ENCODE peak calls at places on chromosome 16, in seven cellular contexts. N is MV-4-11, J is A549, F is mucosa of descending colon, U is hepatocyte, R is astrocyte of the spinal cord, T is breast epithelium. L is an unnamed sample.
A peak's percentile ranks its signal among the peaks of the same experiment; 100 is the strongest.

GRCh38 chr16:89096768-89097527 is 3.3 kb downstream of the ACSF3 start:
- DNase-seq in U (no peak), T (no peak), N (peak; percentile 84), R (no peak), J (no peak), F (no peak), L (no peak)

GRCh38 chr16:3235856-3236669 is 1.1 kb upstream of the ZNF200 start:
- DNase-seq in J (no peak), F (peak; percentile 83), T (no peak), U (peak; percentile 27), R (no peak), N (peak; percentile 85), L (no peak)

GRCh38 chr16:56625943-56626654 is 518 bp downstream of the MT1E start:
- DNase-seq in U (peak; percentile 50), T (peak; percentile 44), N (no peak), R (peak; percentile 86), F (no peak), J (no peak), L (no peak)

GRCh38 chr16:26569793-26570192 is 496.9 kb upstream of the C16orf82 start:
- DNase-seq in T (no peak), J (no peak), N (no peak), R (no peak), F (no peak), U (peak; percentile 48), L (no peak)

GRCh38 chr16:65965632-65966031 is 400.9 kb upstream of the CDH5 start:
- DNase-seq in J (no peak), N (no peak), R (no peak), F (no peak), U (peak; percentile 59), T (no peak), L (peak; percentile 20)

GRCh38 chr16:84486551-84487235 is 17.8 kb downstream of the MEAK7 start:
- DNase-seq in R (no peak), N (no peak), F (no peak), T (peak; percentile 7), J (no peak), U (no peak), L (no peak)

GRCh38 chr16:90019543-90020259 is 445 bp upstream of the DBNDD1 start:
- DNase-seq in U (peak; percentile 80), J (peak; percentile 58), N (no peak), R (peak; percentile 86), F (no peak), T (no peak), L (no peak)

GRCh38 chr16:30778549-30779244 is 8.3 kb downstream of the ZNF629 start:
- DNase-seq in J (no peak), U (no peak), T (no peak), N (no peak), R (no peak), F (no peak), L (no peak)

GRCh38 chr16:77775911-77776909 is 12.2 kb upstream of the VAT1L start:
- DNase-seq in N (no peak), R (no peak), U (no peak), T (no peak), J (no peak), F (no peak), L (peak; percentile 10)

GRCh38 chr16:5027575-5028235 is 6.0 kb downstream of the NAGPA start:
- DNase-seq in R (no peak), N (no peak), U (peak; percentile 2), F (no peak), J (no peak), T (no peak), L (no peak)

GRCh38 chr16:80623376-80623775 is 82.6 kb downstream of the DYNLRB2 start:
- DNase-seq in F (no peak), N (no peak), T (no peak), J (no peak), R (peak; percentile 25), U (peak; percentile 2), L (no peak)

GRCh38 chr16:30987581-30988190 is 2.7 kb downstream of the HSD3B7 start:
- DNase-seq in N (no peak), R (no peak), T (no peak), F (no peak), U (no peak), J (no peak), L (no peak)

GRCh38 chr16:88306860-88307545 is 75.8 kb upstream of the ZNF469 start:
- DNase-seq in N (no peak), T (peak; percentile 39), R (peak; percentile 97), J (no peak), F (peak; percentile 29), U (peak; percentile 64), L (no peak)

GRCh38 chr16:71358464-71359031 is at the start of gene CALB2:
- DNase-seq in J (peak; percentile 58), F (peak; percentile 60), U (peak; percentile 88), N (no peak), R (peak; percentile 43), T (peak; percentile 46), L (peak; percentile 62)

GRCh38 chr16:23048164-23048563 is 101.1 kb downstream of the USP31 start:
- DNase-seq in N (no peak), F (no peak), T (no peak), U (no peak), J (peak; percentile 18), R (no peak), L (no peak)

GRCh38 chr16:3121843-3122467 is 9.6 kb downstream of the ZNF205 start:
- DNase-seq in N (no peak), F (no peak), R (no peak), U (no peak), T (no peak), J (no peak), L (no peak)

GRCh38 chr16:12496866-12497265 is 306.8 kb downstream of the CPPED1 start:
- DNase-seq in R (no peak), N (no peak), U (no peak), J (no peak), T (no peak), F (no peak), L (no peak)

GRCh38 chr16:10080031-10080772 is 102.0 kb downstream of the GRIN2A start:
- DNase-seq in T (peak; percentile 50), U (peak; percentile 79), J (no peak), F (no peak), R (peak; percentile 85), N (no peak), L (peak; percentile 69)

GRCh38 chr16:85514601-85515318 is 98.4 kb upstream of the GSE1 start:
- DNase-seq in R (peak; percentile 91), F (no peak), T (peak; percentile 65), J (peak; percentile 95), N (no peak), U (peak; percentile 91), L (peak; percentile 92)

GRCh38 chr16:70553175-70553574 is 29.6 kb downstream of the SF3B3 start:
- DNase-seq in T (no peak), R (peak; percentile 37), F (no peak), N (no peak), J (no peak), U (no peak), L (no peak)

GRCh38 chr16:1188781-1189189 is 35.9 kb downstream of the CACNA1H start:
- DNase-seq in U (peak; percentile 82), R (no peak), J (no peak), N (no peak), F (no peak), T (peak; percentile 20), L (peak; percentile 60)

GRCh38 chr16:27400751-27401620 is 988 bp upstream of the IL21R start:
- DNase-seq in R (peak; percentile 72), N (peak; percentile 80), J (no peak), U (no peak), F (no peak), T (no peak), L (no peak)

GRCh38 chr16:77273815-77274214 is 74.6 kb downstream of the SYCE1L start:
- DNase-seq in U (no peak), T (no peak), R (peak; percentile 84), N (peak; percentile 65), F (no peak), J (no peak), L (no peak)

GRCh38 chr16:80670170-80670865 is 129.5 kb downstream of the DYNLRB2 start:
- DNase-seq in T (no peak), F (no peak), J (no peak), R (no peak), U (no peak), N (no peak), L (no peak)

GRCh38 chr16:999677-1000076 is 18.1 kb downstream of the SOX8 start:
- DNase-seq in F (no peak), J (no peak), R (no peak), N (no peak), T (no peak), U (no peak), L (no peak)

GRCh38 chr16:3690991-3691720 is 26.2 kb downstream of the TRAP1 start:
- DNase-seq in R (peak; percentile 18), J (no peak), N (peak; percentile 86), T (no peak), U (no peak), F (no peak), L (no peak)

GRCh38 chr16:30867747-30868146 is 26.1 kb downstream of the BCL7C start:
- DNase-seq in N (no peak), J (peak; percentile 43), U (peak; percentile 22), R (no peak), T (no peak), F (no peak), L (no peak)

GRCh38 chr16:11356573-11357331 is 11.5 kb downstream of the RMI2 start:
- DNase-seq in J (peak; percentile 74), R (peak; percentile 60), T (no peak), F (peak; percentile 74), N (peak; percentile 52), U (peak; percentile 83), L (no peak)

GRCh38 chr16:66832661-66833305 is 2.0 kb upstream of the NAE1 start:
- DNase-seq in J (no peak), R (peak; percentile 5), T (no peak), F (no peak), N (peak; percentile 13), U (no peak), L (no peak)

GRCh38 chr16:77589071-77589755 is 133.1 kb upstream of the NUDT7 start:
- DNase-seq in T (no peak), J (no peak), N (no peak), R (peak; percentile 71), F (no peak), U (no peak), L (no peak)

L was measured in RWPE1.